ENCODE peak calls at places on chromosome 16, in nine cellular contexts. P is prostate gland, Y is transverse colon, G is heart left ventricle, Z is HCT116, U is IMR-90, C is breast epithelium, B is ovary, X is esophagus squamous epithelium. K is an unnamed sample.

GRCh38 chr16:22926105-22926751 is 112.3 kb downstream of the HS3ST2 start:
- DNase-seq in P (no peak), Y (no peak), G (peak; percentile 36), Z (no peak), U (no peak), C (no peak), B (no peak), X (no peak), K (no peak)

GRCh38 chr16:83011939-83012338 is 385.2 kb downstream of the CDH13 start:
- DNase-seq in P (no peak), Y (no peak), G (no peak), Z (no peak), U (no peak), C (no peak), B (no peak), X (no peak), K (no peak)

GRCh38 chr16:83992624-83993023 is 24.6 kb downstream of the NECAB2 start:
- DNase-seq in P (no peak), Y (no peak), G (peak; percentile 71), Z (no peak), U (peak; percentile 71), C (no peak), B (no peak), X (no peak), K (peak; percentile 64)

GRCh38 chr16:12054396-12054795 is 77.9 kb downstream of the SNX29 start:
- DNase-seq in P (no peak), Y (no peak), G (no peak), Z (no peak), U (no peak), C (no peak), B (no peak), X (no peak), K (no peak)

GRCh38 chr16:69823831-69824563 is 61.9 kb downstream of the WWP2 start:
- DNase-seq in P (no peak), Y (peak; percentile 26), G (peak; percentile 80), Z (no peak), U (no peak), C (no peak), B (peak; percentile 89), X (no peak), K (no peak)

GRCh38 chr16:80794071-80794470 is 10.3 kb downstream of the CDYL2 start:
- DNase-seq in P (no peak), Y (no peak), G (no peak), Z (no peak), U (no peak), C (no peak), B (no peak), X (no peak), K (no peak)

GRCh38 chr16:19542138-19542821 is 13.2 kb upstream of the VPS35L start:
- DNase-seq in P (no peak), Y (no peak), G (no peak), Z (no peak), U (no peak), C (no peak), B (no peak), X (no peak), K (no peak)

GRCh38 chr16:73265124-73265838 is 217.4 kb upstream of the ZFHX3 start:
- DNase-seq in P (no peak), Y (no peak), G (no peak), Z (no peak), U (no peak), C (no peak), B (no peak), X (no peak), K (peak; percentile 2)

GRCh38 chr16:11328172-11329079 is 16.8 kb upstream of the RMI2 start:
- DNase-seq in P (no peak), Y (peak; percentile 75), G (peak; percentile 80), Z (peak; percentile 62), U (peak; percentile 97), C (no peak), B (peak; percentile 91), X (peak; percentile 44), K (peak; percentile 66)

GRCh38 chr16:75266738-75267630 is 15.6 kb upstream of the BCAR1 start:
- DNase-seq in P (no peak), Y (no peak), G (no peak), Z (no peak), U (no peak), C (no peak), B (no peak), X (no peak), K (peak; percentile 75)

GRCh38 chr16:66220766-66221165 is 145.7 kb upstream of the CDH5 start:
- DNase-seq in P (no peak), Y (no peak), G (no peak), Z (no peak), U (no peak), C (no peak), B (no peak), X (no peak), K (no peak)

DNA sequence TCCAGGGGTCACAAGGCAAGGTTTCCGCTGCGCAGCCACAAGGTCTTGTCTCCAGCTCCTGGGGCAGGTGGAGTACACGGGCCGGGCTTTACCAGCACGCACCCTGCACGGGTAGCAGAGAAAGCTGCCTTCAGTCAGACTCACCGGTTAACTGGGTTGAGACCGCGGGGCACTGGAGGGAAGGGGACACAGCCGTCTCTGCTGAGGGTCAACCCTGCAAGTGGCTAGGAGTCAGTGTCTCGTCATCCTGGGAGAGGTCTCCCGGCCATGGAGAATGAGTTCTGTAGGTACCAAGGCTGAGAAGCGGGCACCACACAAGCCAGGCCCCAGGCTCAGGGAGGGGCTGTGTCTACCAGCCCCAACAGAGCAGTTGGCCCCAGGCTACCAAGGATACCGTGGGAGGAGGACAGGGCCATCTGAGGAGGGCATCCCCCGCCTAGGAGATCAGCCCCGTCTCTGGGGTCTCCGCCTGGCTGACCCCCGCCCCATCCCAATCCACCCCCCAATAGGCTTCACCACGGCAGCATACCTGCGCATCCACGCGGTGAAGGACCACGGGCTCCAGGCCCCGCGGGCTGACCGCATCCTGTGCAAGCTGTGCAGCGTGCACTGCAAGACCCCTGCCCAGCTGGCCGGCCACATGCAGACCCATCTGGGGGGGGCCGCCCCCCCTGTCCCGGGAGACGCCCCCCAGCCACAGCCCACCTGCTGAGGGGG is 2.8 kb upstream of the PRRT2 start:
- DNase-seq in P (no peak), Y (no peak), G (no peak), Z (no peak), U (no peak), C (no peak), B (no peak), X (no peak), K (no peak)
- TF ChIP-seq POLR2A in P (no peak), Y (no peak), G (no peak), Z (no peak), U (no peak), C (no peak), B (no peak), X (no peak), K (no peak)

GRCh38 chr16:71293921-71294320 is 4.7 kb upstream of the CMTR2 start:
- DNase-seq in P (no peak), Y (no peak), G (no peak), Z (no peak), U (no peak), C (no peak), B (no peak), X (no peak), K (no peak)

GRCh38 chr16:71296584-71297133 is 7.5 kb upstream of the CMTR2 start:
- DNase-seq in P (no peak), Y (no peak), G (no peak), Z (no peak), U (no peak), C (no peak), B (no peak), X (no peak), K (no peak)

GRCh38 chr16:71295950-71296349 is 6.7 kb upstream of the CMTR2 start:
- DNase-seq in P (no peak), Y (no peak), G (no peak), Z (no peak), U (no peak), C (no peak), B (no peak), X (no peak), K (no peak)

GRCh38 chr16:71297252-71297651 is 8.1 kb upstream of the CMTR2 start:
- DNase-seq in P (no peak), Y (no peak), G (no peak), Z (no peak), U (peak; percentile 1), C (no peak), B (no peak), X (no peak), K (no peak)
- H3K27me3 ChIP-seq in P (no peaks in the 10 kb centered on the region), Y (peaks cover 6% of the 10 kb centered on the region), G (no peaks in the 10 kb centered on the region), Z (peaks cover 50% of the 10 kb centered on the region), U (no peaks in the 10 kb centered on the region), C (no peaks in the 10 kb centered on the region), B (no peaks in the 10 kb centered on the region), X (no peaks in the 10 kb centered on the region), K (no peaks in the 10 kb centered on the region)

GRCh38 chr16:86996081-86996480 is 321.1 kb downstream of the C16orf95 start:
- DNase-seq in P (no peak), Y (no peak), G (no peak), Z (no peak), U (no peak), C (no peak), B (no peak), X (no peak), K (no peak)

GRCh38 chr16:86993426-86994110 is 323.6 kb downstream of the C16orf95 start:
- DNase-seq in P (no peak), Y (no peak), G (no peak), Z (no peak), U (no peak), C (no peak), B (no peak), X (no peak), K (no peak)

GRCh38 chr16:86994215-86994614 is 323.0 kb downstream of the C16orf95 start:
- DNase-seq in P (no peak), Y (no peak), G (no peak), Z (no peak), U (no peak), C (no peak), B (no peak), X (no peak), K (no peak)

GRCh38 chr16:86995456-86995855 is 321.7 kb downstream of the C16orf95 start:
- DNase-seq in P (no peak), Y (no peak), G (no peak), Z (no peak), U (peak; percentile 22), C (no peak), B (no peak), X (no peak), K (no peak)

DNA sequence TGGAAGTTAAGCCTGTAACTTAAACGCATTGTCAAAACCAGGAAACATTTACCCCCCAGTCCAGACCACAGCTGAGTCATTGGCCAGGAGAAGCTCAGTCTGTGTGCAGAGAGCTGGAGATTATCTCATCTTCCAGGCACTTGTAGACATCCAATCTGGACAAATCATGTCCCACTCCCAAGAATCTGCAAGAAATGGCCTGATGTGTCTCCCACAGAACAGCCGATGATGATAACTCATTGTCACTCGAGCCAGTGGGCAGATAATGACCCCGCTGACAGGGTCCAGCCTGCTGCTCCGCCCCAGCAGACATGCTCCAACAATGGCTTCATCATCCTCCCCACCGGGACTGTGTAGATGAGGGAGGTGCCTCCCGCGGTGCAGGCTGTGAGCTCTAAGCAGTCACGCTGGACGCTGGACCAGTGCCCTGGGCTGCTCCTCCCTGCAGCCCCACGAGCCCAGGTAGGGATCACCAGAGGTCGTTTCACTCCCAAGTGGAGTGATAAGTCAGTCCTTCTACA is 322.5 kb downstream of the C16orf95 start:
- DNase-seq in P (no peak), Y (no peak), G (peak; percentile 76), Z (no peak), U (peak; percentile 97), C (no peak), B (no peak), X (no peak), K (no peak)
- TF ChIP-seq POLR2A in P (no peak), Y (no peak), G (no peak), Z (no peak), U (no peak), C (no peak), B (no peak), X (no peak), K (no peak)

GRCh38 chr16:50434872-50435478 is 66.2 kb upstream of the BRD7 start:
- DNase-seq in P (no peak), Y (no peak), G (no peak), Z (no peak), U (no peak), C (no peak), B (no peak), X (no peak), K (no peak)
- H3K27me3 ChIP-seq in P (no peaks in the 10 kb centered on the region), Y (no peaks in the 10 kb centered on the region), G (peaks cover 3% of the 10 kb centered on the region), Z (peaks cover 22% of the 10 kb centered on the region), U (no peaks in the 10 kb centered on the region), C (no peaks in the 10 kb centered on the region), B (no peaks in the 10 kb centered on the region), X (no peaks in the 10 kb centered on the region), K (no peaks in the 10 kb centered on the region)